ENCODE peak calls at places on chromosomes 13 and 19, in six cellular contexts. E is Panc1, I is cardiac fibroblast, U is lower lobe of right lung, P is HL-60, W is psoas muscle. J is an unnamed sample.

GRCh38 chr19:10402441-10403038 is 802 bp downstream of the CDC37 start:
- DNase-seq in E (no peak), I (peak), U (peak), P (peak), W (peak), J (no peak)

GRCh38 chr13:46751811-46752635 is 44.9 kb downstream of the ESD start:
- DNase-seq in E (no peak), I (peak), U (no peak), P (peak), W (no peak), J (no peak)

GRCh38 chr19:45104658-45105384 is 11.8 kb downstream of the PPP1R37 start:
- DNase-seq in E (no peak), I (no peak), U (no peak), P (peak), W (no peak), J (no peak)

GRCh38 chr19:42271045-42271419 is 2.0 kb downstream of the CIC start:
- DNase-seq in E (no peak), I (no peak), U (no peak), P (no peak), W (no peak), J (no peak)

GRCh38 chr13:71540098-71540497 is 326.9 kb downstream of the DACH1 start:
- DNase-seq in E (no peak), I (no peak), U (no peak), P (no peak), W (no peak), J (no peak)

GRCh38 chr19:20273951-20274578 is 107.1 kb downstream of the ZNF486 start:
- DNase-seq in E (no peak), I (no peak), U (no peak), P (no peak), W (no peak), J (no peak)

GRCh38 chr13:105773887-105774538 is 761.4 kb downstream of the EFNB2 start:
- DNase-seq in E (no peak), I (peak), U (no peak), P (no peak), W (no peak), J (no peak)

GRCh38 chr13:99104396-99104795 is 96.3 kb upstream of the UBAC2 start:
- DNase-seq in E (no peak), I (no peak), U (no peak), P (no peak), W (no peak), J (no peak)

GRCh38 chr19:39557791-39558622 is 18.0 kb upstream of the EID2 start:
- DNase-seq in E (peak), I (no peak), U (no peak), P (no peak), W (no peak), J (no peak)

GRCh38 chr13:53142301-53142700 is 113.7 kb downstream of the OLFM4 start:
- DNase-seq in E (no peak), I (peak), U (no peak), P (no peak), W (no peak), J (no peak)

GRCh38 chr19:926595-927043 is 784 bp downstream of the ARID3A start:
- DNase-seq in E (no peak), I (peak), U (peak), P (peak), W (peak), J (peak)

GRCh38 chr19:11848594-11849263 is at the start of gene ZNF439:
- DNase-seq in E (peak), I (peak), U (peak), P (peak), W (peak), J (peak)

GRCh38 chr19:29277107-29277506 is 64.2 kb upstream of the UQCRFS1 start:
- DNase-seq in E (no peak), I (no peak), U (no peak), P (peak), W (no peak), J (no peak)

GRCh38 chr13:30963794-30964193 is 31.3 kb downstream of the TEX26 start:
- DNase-seq in E (no peak), I (peak), U (peak), P (no peak), W (no peak), J (no peak)

GRCh38 chr13:21695536-21695935 is 24.7 kb downstream of the FGF9 start:
- DNase-seq in E (no peak), I (no peak), U (no peak), P (no peak), W (no peak), J (no peak)

DNA sequence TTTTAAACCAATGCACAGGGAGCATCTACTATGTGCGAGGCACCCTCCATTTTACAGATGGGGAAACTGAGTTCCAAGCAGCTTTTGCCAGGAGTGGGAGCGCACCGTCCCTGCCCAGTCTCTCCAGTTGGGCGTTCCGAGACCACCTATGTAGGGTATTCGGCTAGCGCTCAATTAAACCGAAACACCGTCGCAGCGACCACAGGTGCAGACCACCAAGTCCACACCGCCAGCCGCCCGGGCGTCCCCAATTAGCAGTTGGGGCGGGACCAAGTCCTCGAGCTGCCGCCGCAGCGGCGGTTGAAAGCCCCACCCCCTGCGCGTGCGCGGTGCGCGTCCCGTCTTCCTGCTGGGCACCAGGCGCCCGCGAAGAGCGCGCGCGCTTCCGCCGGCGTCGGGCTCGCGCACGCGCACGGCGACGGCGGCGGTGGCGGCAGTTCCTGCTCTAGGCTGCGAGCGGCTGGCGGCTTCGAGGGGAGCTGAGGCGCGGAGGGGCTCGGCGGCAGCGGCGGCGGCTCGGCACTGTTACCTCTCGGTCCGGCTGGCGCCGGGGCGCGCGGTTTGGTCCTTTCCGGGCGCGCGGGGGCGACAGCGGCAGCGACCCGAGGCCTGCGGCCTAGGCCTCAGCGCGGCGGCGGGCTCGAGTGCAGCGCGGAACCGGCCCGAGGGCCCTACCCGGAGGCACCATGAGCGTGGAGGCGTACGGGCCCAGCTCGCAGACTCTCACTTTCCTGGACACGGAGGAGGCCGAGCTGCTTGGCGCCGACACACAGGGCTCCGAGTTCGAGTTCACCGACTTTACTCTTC is at the start of gene UPF1:
- DNase-seq in E (peak), I (peak), U (peak), P (peak), W (peak), J (peak)
- TF ChIP-seq CTCF in E (no peak), I (no peak), U (no peak), P (no peak), W (no peak), J (peak)

DNA sequence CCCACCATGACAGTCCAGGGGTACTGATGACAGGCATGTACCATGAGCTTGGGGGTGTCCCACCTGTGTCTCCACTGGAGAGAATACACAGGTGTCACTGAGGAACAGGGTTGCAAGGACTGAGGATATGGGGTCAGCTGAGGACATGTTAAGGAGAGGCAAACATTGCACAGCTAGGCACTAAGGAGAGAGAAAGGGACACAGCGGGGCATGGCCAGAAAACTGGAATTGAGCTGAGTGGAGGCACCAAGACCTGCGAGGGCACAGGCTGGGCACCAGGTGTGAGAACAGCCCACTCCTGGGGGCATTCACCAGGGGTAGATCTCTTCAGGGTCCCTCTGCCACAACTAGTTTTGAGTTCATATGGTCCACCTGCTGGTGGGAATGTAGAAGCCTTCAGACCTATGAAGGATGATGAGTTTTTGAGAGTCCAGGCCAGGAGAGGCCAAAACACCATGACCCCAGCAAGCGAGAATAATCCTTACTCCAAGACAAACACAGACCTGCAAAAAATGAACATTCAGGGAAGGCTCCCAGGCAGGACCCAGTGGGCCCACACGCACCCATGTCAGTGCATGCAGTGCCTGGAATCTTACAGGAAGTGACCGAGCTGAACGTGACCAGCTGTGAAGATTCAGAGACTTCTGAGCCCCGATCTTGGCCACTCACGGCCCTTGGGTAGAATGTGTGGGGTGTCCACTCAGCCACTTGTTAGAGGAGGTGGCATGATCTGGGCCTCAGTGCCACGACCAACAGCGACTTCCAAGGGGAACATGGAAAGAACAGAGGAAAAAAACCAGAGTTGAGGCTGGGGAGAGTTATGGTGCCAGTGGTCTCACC is 1.4 kb upstream of the ZNF584 start:
- DNase-seq in E (no peak), I (no peak), U (no peak), P (peak), W (no peak), J (no peak)
- TF ChIP-seq CTCF in E (peak), I (peak), U (peak), P (no peak), W (peak), J (peak)

GRCh38 chr13:93771782-93772181 is 545.2 kb downstream of the GPC6 start:
- DNase-seq in E (no peak), I (peak), U (no peak), P (no peak), W (no peak), J (no peak)

GRCh38 chr13:93769607-93770006 is 543.0 kb downstream of the GPC6 start:
- DNase-seq in E (no peak), I (no peak), U (no peak), P (no peak), W (no peak), J (no peak)

GRCh38 chr13:93769126-93769525 is 542.5 kb downstream of the GPC6 start:
- DNase-seq in E (no peak), I (no peak), U (no peak), P (no peak), W (no peak), J (no peak)

GRCh38 chr13:93767917-93768422 is 541.4 kb downstream of the GPC6 start:
- DNase-seq in E (no peak), I (no peak), U (no peak), P (no peak), W (no peak), J (no peak)

DNA sequence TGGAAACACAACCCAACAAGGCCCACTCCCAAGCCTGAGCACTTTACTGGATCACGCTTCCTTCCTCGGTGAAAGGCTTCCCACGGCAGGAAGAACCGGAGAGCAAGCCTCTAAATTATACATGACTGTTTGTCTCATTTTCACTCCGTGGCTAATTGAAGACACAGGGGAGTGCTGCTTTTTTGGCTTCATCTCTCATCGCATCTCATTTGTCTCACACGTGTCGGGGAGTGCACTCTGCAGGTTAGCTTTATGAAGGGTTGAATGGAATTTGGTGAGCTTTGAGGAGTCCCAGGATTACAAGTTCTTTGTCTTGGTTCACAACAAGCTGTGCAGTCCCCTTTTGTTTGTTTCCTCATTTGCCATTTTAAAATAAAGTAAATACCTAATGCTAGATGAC is 544.6 kb downstream of the GPC6 start:
- DNase-seq in E (no peak), I (no peak), U (no peak), P (no peak), W (no peak), J (no peak)
- TF ChIP-seq CTCF in E (no peak), I (no peak), U (no peak), P (no peak), W (no peak), J (no peak)

GRCh38 chr13:112839347-112840105 is 129.5 kb upstream of the MCF2L start:
- DNase-seq in E (no peak), I (peak), U (no peak), P (no peak), W (no peak), J (no peak)
- TF ChIP-seq CTCF in E (no peak), I (no peak), U (no peak), P (no peak), W (no peak), J (no peak)

GRCh38 chr13:49185264-49185663 is 34.9 kb upstream of the MLNR start:
- DNase-seq in E (no peak), I (peak), U (no peak), P (peak), W (no peak), J (no peak)
- TF ChIP-seq CTCF in E (no peak), I (no peak), U (no peak), P (no peak), W (no peak), J (no peak)

GRCh38 chr19:34359140-34359953 is 5.6 kb upstream of the GPI start:
- DNase-seq in E (peak), I (peak), U (peak), P (peak), W (peak), J (peak)
- TF ChIP-seq CTCF in E (no peak), I (peak), U (peak), P (peak), W (peak), J (peak)

GRCh38 chr19:35399231-35399630 is 28.4 kb downstream of the GPR42 start:
- DNase-seq in E (no peak), I (no peak), U (no peak), P (no peak), W (no peak), J (no peak)
- TF ChIP-seq CTCF in E (no peak), I (no peak), U (no peak), P (no peak), W (no peak), J (no peak)